ENCODE peak calls at places on chromosomes 13 and 19, in six cellular contexts. F, Y, J, S, Q and B are unnamed samples. For H3K9me3, the result is how much of the 10 kb centered on the place peaks cover.

GRCh38 chr19:34259367-34259865 is 5.1 kb downstream of the GARRE1 start:
- DNase-seq in Q (no peak), S (no peak), Y (peak), J (no peak), F (no peak), B (no peak)

GRCh38 chr13:50990540-50991506 is 81.2 kb downstream of the RNASEH2B start:
- DNase-seq in Y (peak), S (no peak), F (peak), J (no peak), Q (peak), B (peak)

GRCh38 chr13:87235621-87236020 is 435.6 kb upstream of the SLITRK5 start:
- DNase-seq in Y (peak), J (no peak), S (no peak), F (no peak), Q (no peak), B (no peak)

GRCh38 chr13:93413972-93414717 is 187.5 kb downstream of the GPC6 start:
- DNase-seq in Y (peak), J (no peak), S (no peak), Q (peak), F (no peak), B (no peak)

GRCh38 chr19:18297308-18297707 is 15.9 kb upstream of the JUND start:
- DNase-seq in Q (peak), F (no peak), S (no peak), Y (peak), J (no peak), B (no peak)

GRCh38 chr19:3693030-3693925 is 7.0 kb downstream of the PIP5K1C start:
- DNase-seq in F (no peak), Q (no peak), S (no peak), Y (no peak), J (no peak), B (no peak)

GRCh38 chr19:16325161-16325527 is 518 bp downstream of the KLF2 start:
- DNase-seq in J (no peak), Y (no peak), Q (no peak), F (peak), S (peak), B (peak)

GRCh38 chr13:96474158-96474606 is 384.3 kb downstream of the HS6ST3 start:
- DNase-seq in Y (no peak), J (no peak), Q (no peak), F (no peak), S (no peak), B (no peak)

GRCh38 chr13:97269603-97270002 is 47.5 kb downstream of the MBNL2 start:
- DNase-seq in J (no peak), F (no peak), Q (no peak), Y (no peak), S (no peak), B (no peak)

GRCh38 chr19:8607386-8607785 is 3.1 kb downstream of the ADAMTS10 start:
- DNase-seq in S (no peak), Q (peak), Y (peak), J (no peak), F (no peak), B (peak)

GRCh38 chr13:98697833-98698232 is 54.6 kb downstream of the SLC15A1 start:
- DNase-seq in F (no peak), J (no peak), S (no peak), Q (no peak), Y (no peak), B (no peak)

GRCh38 chr19:2289714-2290435 is 7.9 kb upstream of the PEAK3 start:
- DNase-seq in S (peak), Q (no peak), F (no peak), J (no peak), Y (no peak), B (no peak)

GRCh38 chr13:50693755-50694154 is 149.7 kb downstream of the DLEU7 start:
- DNase-seq in F (no peak), Y (no peak), J (no peak), S (no peak), Q (peak), B (no peak)

GRCh38 chr19:661427-662196 is 1.4 kb downstream of the RNF126 start:
- DNase-seq in S (no peak), J (no peak), Q (no peak), F (no peak), Y (no peak), B (no peak)

GRCh38 chr19:54660306-54660705 is 2.5 kb upstream of the LILRB4 start:
- DNase-seq in J (no peak), F (no peak), Q (no peak), Y (no peak), S (no peak), B (no peak)
- H3K9me3 ChIP-seq in J (under half), F (under half), Q (under half), Y (under half), S (under half), B (under half)

GRCh38 chr19:50723735-50724521 is 764 bp downstream of the CLEC11A start:
- DNase-seq in F (no peak), Q (no peak), J (no peak), S (no peak), Y (no peak), B (no peak)
- H3K27ac ChIP-seq in F (no peak), Q (no peak), J (no peak), S (peak), Y (peak), B (no peak)

GRCh38 chr19:31270897-31271568 is 78.2 kb downstream of the TSHZ3 start:
- DNase-seq in F (no peak), Y (peak), Q (peak), J (no peak), S (peak), B (peak)

GRCh38 chr19:31268751-31269150 is 80.5 kb downstream of the TSHZ3 start:
- DNase-seq in F (no peak), Y (no peak), S (no peak), J (no peak), Q (no peak), B (peak)

GRCh38 chr19:31266731-31267130 is 82.5 kb downstream of the TSHZ3 start:
- DNase-seq in S (no peak), Q (no peak), F (no peak), Y (no peak), J (no peak), B (peak)

GRCh38 chr19:31271569-31271911 is 77.7 kb downstream of the TSHZ3 start:
- DNase-seq in F (no peak), Q (peak), Y (no peak), J (no peak), S (no peak), B (no peak)

GRCh38 chr19:31269425-31270127 is 79.7 kb downstream of the TSHZ3 start:
- DNase-seq in Q (no peak), Y (peak), S (no peak), F (no peak), J (no peak), B (peak)
- H3K9me3 ChIP-seq in Q (under half), Y (under half), S (under half), F (under half), J (under half), B (under half)

DNA sequence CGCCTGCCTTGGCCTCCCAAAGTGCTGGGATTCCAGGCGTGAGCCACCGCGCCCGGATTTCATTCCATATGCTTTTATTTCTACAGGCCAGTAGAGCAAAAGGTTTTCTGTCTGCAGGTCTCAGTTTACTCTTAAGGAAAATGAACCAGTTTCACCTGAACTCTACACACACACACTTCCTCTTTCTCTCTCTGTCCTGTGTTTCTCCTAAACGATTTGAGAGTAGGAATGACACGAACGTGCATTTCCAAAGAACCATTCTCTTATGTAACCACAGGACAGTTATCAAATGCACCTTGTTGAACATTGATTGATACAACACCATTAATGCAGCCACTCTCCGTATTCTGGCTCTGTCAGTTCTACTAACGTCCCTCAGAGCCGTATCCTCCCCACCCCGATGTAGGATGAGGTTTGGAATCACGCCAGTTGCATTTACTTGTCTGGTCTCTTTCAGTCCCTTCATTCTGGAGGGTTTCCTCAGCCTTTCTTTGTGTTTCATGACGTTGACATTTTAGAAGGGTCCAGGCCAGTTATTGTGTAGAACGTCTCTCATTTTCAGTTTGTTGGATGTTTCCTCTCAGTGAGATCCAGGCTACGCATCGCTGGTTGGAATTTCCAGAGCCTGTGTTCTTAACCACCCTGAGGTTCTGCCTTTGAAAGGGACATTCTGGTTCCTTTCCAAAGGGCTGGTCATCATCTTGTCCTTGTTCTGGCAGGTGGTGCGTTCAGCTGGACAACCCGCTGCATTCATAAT is 36.0 kb downstream of the BICRA start:
- DNase-seq in Q (no peak), J (no peak), Y (no peak), F (no peak), S (no peak), B (no peak)
- H3K27ac ChIP-seq in Q (peak), J (peak), Y (no peak), F (no peak), S (no peak), B (no peak)

GRCh38 chr19:29680447-29680846 is 15.2 kb downstream of the PLEKHF1 start:
- DNase-seq in S (peak), Y (no peak), F (no peak), Q (no peak), J (no peak), B (no peak)
- H3K9me3 ChIP-seq in S (under half), Y (under half), F (under half), Q (under half), J (under half), B (under half)

DNA sequence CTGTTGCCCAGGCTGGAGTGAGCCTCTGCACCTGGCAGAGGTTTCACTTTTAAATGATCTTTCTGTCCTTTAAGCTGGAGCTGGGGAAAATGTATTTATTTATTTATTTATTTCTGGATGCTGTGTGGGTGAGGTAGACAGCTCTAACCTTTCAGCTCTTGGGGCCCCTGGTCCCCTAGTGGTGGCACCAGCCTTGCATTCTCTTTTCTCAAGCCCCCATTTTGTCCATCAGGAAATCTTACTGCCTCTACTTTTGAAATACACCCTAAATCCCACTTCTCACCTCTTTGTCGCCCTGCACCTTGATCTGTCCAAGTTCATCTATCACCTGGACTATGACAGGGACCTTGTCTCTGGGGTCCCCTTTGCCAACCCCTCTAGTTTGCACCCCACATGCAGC is 2.1 kb upstream of the B9D2 start:
- DNase-seq in Y (no peak), S (no peak), F (no peak), J (no peak), Q (no peak), B (no peak)
- H3K27ac ChIP-seq in Y (peak), S (no peak), F (no peak), J (no peak), Q (no peak), B (no peak)

GRCh38 chr13:112119192-112120030 is 52.5 kb downstream of the SOX1 start:
- DNase-seq in S (no peak), J (no peak), Y (no peak), F (no peak), Q (no peak), B (peak)

GRCh38 chr13:112117258-112117954 is 50.5 kb downstream of the SOX1 start:
- DNase-seq in F (no peak), Q (no peak), S (no peak), J (no peak), Y (no peak), B (no peak)

GRCh38 chr13:112117955-112118302 is 51.0 kb downstream of the SOX1 start:
- DNase-seq in J (no peak), Q (no peak), F (no peak), Y (no peak), S (no peak), B (peak)

GRCh38 chr13:112118451-112119064 is 51.6 kb downstream of the SOX1 start:
- DNase-seq in Y (no peak), F (no peak), Q (no peak), J (no peak), S (no peak), B (peak)

DNA sequence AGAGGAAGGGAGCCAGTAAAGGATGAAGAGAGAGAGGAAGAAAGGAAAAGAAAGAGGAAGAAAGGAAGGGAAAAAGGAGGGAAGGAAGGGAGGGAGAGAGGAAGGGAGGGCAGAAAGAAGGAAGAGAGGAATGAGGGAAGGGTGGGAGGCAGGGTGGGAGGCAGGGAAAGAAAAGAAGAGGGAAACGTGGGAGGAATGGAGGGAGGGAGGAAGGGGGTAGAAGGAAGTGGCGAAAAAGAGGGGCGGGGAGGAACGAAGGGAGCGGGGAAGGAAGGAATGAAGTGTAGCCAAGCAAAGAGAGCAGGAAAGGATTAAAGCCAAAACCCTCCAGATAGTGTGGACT is 53.1 kb downstream of the SOX1 start:
- DNase-seq in J (no peak), Q (no peak), F (no peak), S (no peak), Y (no peak), B (peak)
- H3K9me3 ChIP-seq in J (under half), Q (under half), F (under half), S (under half), Y (under half), B (under half)